ENCODE peak calls at places on chromosomes 12 and 14, in five cellular contexts. One of them, this sample, is unnamed.

GRCh38 chr12:120041386-120042231 is 52.6 kb downstream of the BICDL1 start:
- DNase-seq in IMR-90: no peak
- DNase-seq in tibial artery: no peak
- DNase-seq in cardiac muscle cell: no peak
- DNase-seq in mucosa of descending colon: no peak
- DNase-seq in this sample: no peak

GRCh38 chr14:62428429-62429203 is 616.6 kb downstream of the KCNH5 start:
- DNase-seq in IMR-90: peak; percentile 65
- DNase-seq in tibial artery: no peak
- DNase-seq in cardiac muscle cell: peak; percentile 53
- DNase-seq in mucosa of descending colon: no peak
- DNase-seq in this sample: peak; percentile 82

GRCh38 chr12:100741084-100741711 is 53.4 kb upstream of the ANO4 start:
- DNase-seq in IMR-90: peak; percentile 37
- DNase-seq in tibial artery: no peak
- DNase-seq in cardiac muscle cell: peak; percentile 46
- DNase-seq in mucosa of descending colon: peak; percentile 45
- DNase-seq in this sample: peak; percentile 21

GRCh38 chr14:99143793-99144192 is 128.2 kb downstream of the BCL11B start:
- DNase-seq in IMR-90: no peak
- DNase-seq in tibial artery: peak; percentile 11
- DNase-seq in cardiac muscle cell: no peak
- DNase-seq in mucosa of descending colon: no peak
- DNase-seq in this sample: no peak

GRCh38 chr12:66140726-66141125 is 10.2 kb upstream of the LLPH start:
- DNase-seq in IMR-90: no peak
- DNase-seq in tibial artery: no peak
- DNase-seq in cardiac muscle cell: no peak
- DNase-seq in mucosa of descending colon: no peak
- DNase-seq in this sample: no peak

GRCh38 chr14:94816113-94816512 is 46.2 kb upstream of the GSC start:
- DNase-seq in IMR-90: no peak
- DNase-seq in tibial artery: no peak
- DNase-seq in cardiac muscle cell: no peak
- DNase-seq in mucosa of descending colon: no peak
- DNase-seq in this sample: no peak

GRCh38 chr12:45124485-45125155 is 73.7 kb upstream of the DBX2 start:
- DNase-seq in IMR-90: no peak
- DNase-seq in tibial artery: no peak
- DNase-seq in cardiac muscle cell: no peak
- DNase-seq in mucosa of descending colon: no peak
- DNase-seq in this sample: no peak

GRCh38 chr14:63726499-63726898 is 1.4 kb downstream of the SGPP1 start:
- DNase-seq in IMR-90: no peak
- DNase-seq in tibial artery: no peak
- DNase-seq in cardiac muscle cell: no peak
- DNase-seq in mucosa of descending colon: no peak
- DNase-seq in this sample: peak; percentile 13

GRCh38 chr14:47785041-47785440 is 109.6 kb upstream of the MDGA2 start:
- DNase-seq in IMR-90: no peak
- DNase-seq in tibial artery: no peak
- DNase-seq in cardiac muscle cell: no peak
- DNase-seq in mucosa of descending colon: no peak
- DNase-seq in this sample: no peak

GRCh38 chr12:83514372-83514771 is 827.7 kb downstream of the TMTC2 start:
- DNase-seq in IMR-90: no peak
- DNase-seq in tibial artery: no peak
- DNase-seq in cardiac muscle cell: no peak
- DNase-seq in mucosa of descending colon: no peak
- DNase-seq in this sample: peak; percentile 50

GRCh38 chr12:58503731-58504520 is 416.4 kb downstream of the LRIG3 start:
- DNase-seq in IMR-90: peak; percentile 53
- DNase-seq in tibial artery: no peak
- DNase-seq in cardiac muscle cell: peak; percentile 53
- DNase-seq in mucosa of descending colon: no peak
- DNase-seq in this sample: no peak

GRCh38 chr14:58280954-58281787 is 17.2 kb upstream of the ARID4A start:
- DNase-seq in IMR-90: peak; percentile 92
- DNase-seq in tibial artery: no peak
- DNase-seq in cardiac muscle cell: peak; percentile 95
- DNase-seq in mucosa of descending colon: peak; percentile 48
- DNase-seq in this sample: peak; percentile 87

GRCh38 chr12:2902287-2902880 is 11.7 kb downstream of the TULP3 start:
- DNase-seq in IMR-90: peak; percentile 50
- DNase-seq in tibial artery: peak; percentile 35
- DNase-seq in cardiac muscle cell: peak; percentile 84
- DNase-seq in mucosa of descending colon: no peak
- DNase-seq in this sample: no peak

GRCh38 chr14:29927596-29928341 is at the start of gene PRKD1:
- DNase-seq in IMR-90: peak; percentile 62
- DNase-seq in tibial artery: peak; percentile 51
- DNase-seq in cardiac muscle cell: peak; percentile 84
- DNase-seq in mucosa of descending colon: peak; percentile 33
- DNase-seq in this sample: no peak

GRCh38 chr12:116934908-116935698 is 24.4 kb downstream of the FBXW8 start:
- DNase-seq in IMR-90: no peak
- DNase-seq in tibial artery: no peak
- DNase-seq in cardiac muscle cell: no peak
- DNase-seq in mucosa of descending colon: no peak
- DNase-seq in this sample: no peak

GRCh38 chr12:46369474-46370379 is 2.8 kb downstream of the SLC38A2 start:
- DNase-seq in IMR-90: no peak
- DNase-seq in tibial artery: no peak
- DNase-seq in cardiac muscle cell: peak; percentile 65
- DNase-seq in mucosa of descending colon: no peak
- DNase-seq in this sample: no peak
- H3K4me1 ChIP-seq in IMR-90: peaks cover 9% of the 10 kb centered on the region
- H3K4me1 ChIP-seq in tibial artery: peaks cover 32% of the 10 kb centered on the region
- H3K4me1 ChIP-seq in cardiac muscle cell: peaks cover 31% of the 10 kb centered on the region
- H3K4me1 ChIP-seq in mucosa of descending colon: peaks cover 64% of the 10 kb centered on the region
- H3K4me1 ChIP-seq in this sample: peaks cover 47% of the 10 kb centered on the region

GRCh38 chr12:94261119-94261518 is 112.7 kb downstream of the PLXNC1 start:
- DNase-seq in IMR-90: no peak
- DNase-seq in tibial artery: no peak
- DNase-seq in cardiac muscle cell: no peak
- DNase-seq in mucosa of descending colon: no peak
- DNase-seq in this sample: no peak
- TF ChIP-seq CTCF in IMR-90: no peak
- TF ChIP-seq CTCF in tibial artery: no peak
- TF ChIP-seq CTCF in cardiac muscle cell: no peak
- TF ChIP-seq CTCF in mucosa of descending colon: no peak
- TF ChIP-seq CTCF in this sample: no peak

GRCh38 chr12:118059645-118060275 is 1.2 kb downstream of the WSB2 start:
- DNase-seq in IMR-90: peak; percentile 22
- DNase-seq in tibial artery: no peak
- DNase-seq in cardiac muscle cell: no peak
- DNase-seq in mucosa of descending colon: no peak
- DNase-seq in this sample: no peak
- H3K4me1 ChIP-seq in IMR-90: peaks cover 10% of the 10 kb centered on the region
- H3K4me1 ChIP-seq in tibial artery: peaks cover 17% of the 10 kb centered on the region
- H3K4me1 ChIP-seq in cardiac muscle cell: peaks cover 15% of the 10 kb centered on the region
- H3K4me1 ChIP-seq in mucosa of descending colon: peaks cover 32% of the 10 kb centered on the region
- H3K4me1 ChIP-seq in this sample: peaks cover 12% of the 10 kb centered on the region

GRCh38 chr14:106802413-106803364 is 1276.3 kb downstream of the TMEM121 start:
- DNase-seq in IMR-90: no peak
- DNase-seq in tibial artery: no peak
- DNase-seq in cardiac muscle cell: no peak
- DNase-seq in mucosa of descending colon: peak; percentile 42
- DNase-seq in this sample: no peak
- TF ChIP-seq CTCF in IMR-90: no peak
- TF ChIP-seq CTCF in tibial artery: no peak
- TF ChIP-seq CTCF in cardiac muscle cell: no peak
- TF ChIP-seq CTCF in mucosa of descending colon: no peak
- TF ChIP-seq CTCF in this sample: no peak

GRCh38 chr14:54105898-54106297 is 149.3 kb upstream of the BMP4 start:
- DNase-seq in IMR-90: no peak
- DNase-seq in tibial artery: no peak
- DNase-seq in cardiac muscle cell: no peak
- DNase-seq in mucosa of descending colon: no peak
- DNase-seq in this sample: peak; percentile 86
- H3K4me1 ChIP-seq in IMR-90: peaks cover 6% of the 10 kb centered on the region
- H3K4me1 ChIP-seq in tibial artery: peaks cover 18% of the 10 kb centered on the region
- H3K4me1 ChIP-seq in cardiac muscle cell: no peaks in the 10 kb centered on the region
- H3K4me1 ChIP-seq in mucosa of descending colon: no peaks in the 10 kb centered on the region
- H3K4me1 ChIP-seq in this sample: peaks cover 63% of the 10 kb centered on the region

GRCh38 chr12:124332900-124333299 is 38.0 kb downstream of the RFLNA start:
- DNase-seq in IMR-90: no peak
- DNase-seq in tibial artery: no peak
- DNase-seq in cardiac muscle cell: no peak
- DNase-seq in mucosa of descending colon: no peak
- DNase-seq in this sample: no peak
- TF ChIP-seq CTCF in IMR-90: no peak
- TF ChIP-seq CTCF in tibial artery: no peak
- TF ChIP-seq CTCF in cardiac muscle cell: no peak
- TF ChIP-seq CTCF in mucosa of descending colon: no peak
- TF ChIP-seq CTCF in this sample: no peak

GRCh38 chr14:61183486-61183885 is 97.7 kb downstream of the TMEM30B start:
- DNase-seq in IMR-90: no peak
- DNase-seq in tibial artery: no peak
- DNase-seq in cardiac muscle cell: peak; percentile 44
- DNase-seq in mucosa of descending colon: no peak
- DNase-seq in this sample: no peak
- H3K4me1 ChIP-seq in IMR-90: peaks cover 33% of the 10 kb centered on the region
- H3K4me1 ChIP-seq in tibial artery: peaks cover 35% of the 10 kb centered on the region
- H3K4me1 ChIP-seq in cardiac muscle cell: peaks cover 6% of the 10 kb centered on the region
- H3K4me1 ChIP-seq in mucosa of descending colon: no peaks in the 10 kb centered on the region
- H3K4me1 ChIP-seq in this sample: peaks cover 19% of the 10 kb centered on the region

GRCh38 chr12:15329891-15330290 is 7.6 kb downstream of the PTPRO start:
- DNase-seq in IMR-90: no peak
- DNase-seq in tibial artery: no peak
- DNase-seq in cardiac muscle cell: no peak
- DNase-seq in mucosa of descending colon: no peak
- DNase-seq in this sample: no peak
- TF ChIP-seq CTCF in IMR-90: no peak
- TF ChIP-seq CTCF in tibial artery: no peak
- TF ChIP-seq CTCF in cardiac muscle cell: no peak
- TF ChIP-seq CTCF in mucosa of descending colon: no peak
- TF ChIP-seq CTCF in this sample: no peak